ENCODE peak calls at places on chromosome 5, in six cellular contexts. A is sigmoid colon, S is GM12878, E is IMR-90, V is suprapubic skin, F is prostate gland. J is an unnamed sample. For H3K27me3, the result is how much of the 10 kb centered on the place peaks cover.

GRCh38 chr5:83711982-83712601 is 8.6 kb downstream of the HAPLN1 start:
- DNase-seq in E (peak), S (no peak), V (no peak), F (peak), A (no peak), J (no peak)

GRCh38 chr5:9192286-9192685 is 353.6 kb downstream of the SEMA5A start:
- DNase-seq in E (no peak), F (no peak), S (no peak), A (no peak), V (no peak), J (no peak)

GRCh38 chr5:61176631-61177030 is 14.4 kb upstream of the SMIM15 start:
- DNase-seq in V (no peak), E (no peak), S (no peak), A (no peak), F (no peak), J (no peak)

GRCh38 chr5:9451017-9451416 is 94.9 kb downstream of the SEMA5A start:
- DNase-seq in S (no peak), A (no peak), V (no peak), E (no peak), F (no peak), J (no peak)

GRCh38 chr5:59517926-59518585 is 375.5 kb downstream of the PDE4D start:
- DNase-seq in A (no peak), F (no peak), S (no peak), E (peak), V (no peak), J (peak)

GRCh38 chr5:110896901-110897300 is 158.1 kb downstream of the SLC25A46 start:
- DNase-seq in S (no peak), V (no peak), A (no peak), E (peak), F (no peak), J (no peak)

GRCh38 chr5:66958984-66959641 is 237.5 kb downstream of the CD180 start:
- DNase-seq in E (peak), S (no peak), F (no peak), V (peak), A (peak), J (peak)

GRCh38 chr5:135709998-135710670 is 124.3 kb upstream of the SLC25A48 start:
- DNase-seq in A (no peak), F (no peak), S (no peak), V (peak), E (no peak), J (no peak)

GRCh38 chr5:167723254-167723871 is 568.1 kb upstream of the WWC1 start:
- DNase-seq in E (peak), S (peak), V (peak), A (peak), F (peak), J (peak)

GRCh38 chr5:127833999-127834953 is 131.1 kb downstream of the CCDC192 start:
- DNase-seq in F (no peak), E (no peak), A (no peak), V (no peak), S (no peak), J (no peak)

GRCh38 chr5:115295775-115296129 is 702 bp downstream of the CCDC112 start:
- DNase-seq in S (no peak), F (no peak), V (no peak), A (no peak), E (no peak), J (no peak)

GRCh38 chr5:81519217-81519905 is 125.4 kb upstream of the ACOT12 start:
- DNase-seq in S (no peak), A (no peak), F (no peak), E (no peak), V (no peak), J (no peak)

GRCh38 chr5:111453747-111454146 is 58.6 kb downstream of the STARD4 start:
- DNase-seq in V (no peak), F (no peak), A (no peak), S (no peak), E (peak), J (no peak)

GRCh38 chr5:104189909-104190308 is 627.3 kb upstream of the NUDT12 start:
- DNase-seq in E (peak), F (no peak), S (no peak), V (no peak), A (no peak), J (no peak)

GRCh38 chr5:31598640-31599611 is 40.0 kb upstream of the PDZD2 start:
- DNase-seq in A (no peak), S (no peak), V (no peak), F (no peak), E (no peak), J (no peak)

GRCh38 chr5:128574041-128574440 is 36.0 kb upstream of the FBN2 start:
- DNase-seq in S (no peak), E (peak), F (no peak), A (no peak), V (no peak), J (peak)

GRCh38 chr5:167452186-167452585 is 839.3 kb upstream of the WWC1 start:
- DNase-seq in S (no peak), E (no peak), V (no peak), F (no peak), A (no peak), J (no peak)

GRCh38 chr5:157469687-157470086 is 9.7 kb downstream of the NIPAL4 start:
- DNase-seq in E (no peak), A (no peak), S (no peak), F (no peak), V (no peak), J (no peak)

DNA sequence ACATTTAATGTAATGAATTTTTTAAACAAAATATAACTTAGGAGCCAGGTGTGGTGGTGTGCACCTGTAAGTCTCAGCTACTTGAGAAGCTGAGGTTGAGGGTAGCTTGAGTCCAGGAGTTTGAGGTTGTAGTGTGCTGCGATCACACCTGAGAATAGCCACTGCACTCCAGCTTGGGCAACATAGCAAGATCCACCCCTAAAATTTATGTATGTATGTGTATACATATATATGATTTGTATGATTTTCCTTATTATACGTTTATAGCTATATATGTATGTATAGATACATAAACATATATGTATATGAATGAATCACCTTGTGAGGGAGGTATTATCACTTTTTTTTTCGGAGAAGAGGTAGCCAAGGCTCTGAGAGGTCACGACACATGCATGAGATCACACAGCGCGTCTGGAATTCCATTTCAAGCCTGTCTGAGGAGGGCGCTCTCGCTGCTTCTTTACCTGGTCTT is 598 bp upstream of the CCNI2 start:
- DNase-seq in A (no peak), E (no peak), F (peak), S (no peak), V (no peak), J (peak)
- TF ChIP-seq CTCF in A (no peak), E (peak), F (no peak), S (peak), V (no peak), J (peak)

DNA sequence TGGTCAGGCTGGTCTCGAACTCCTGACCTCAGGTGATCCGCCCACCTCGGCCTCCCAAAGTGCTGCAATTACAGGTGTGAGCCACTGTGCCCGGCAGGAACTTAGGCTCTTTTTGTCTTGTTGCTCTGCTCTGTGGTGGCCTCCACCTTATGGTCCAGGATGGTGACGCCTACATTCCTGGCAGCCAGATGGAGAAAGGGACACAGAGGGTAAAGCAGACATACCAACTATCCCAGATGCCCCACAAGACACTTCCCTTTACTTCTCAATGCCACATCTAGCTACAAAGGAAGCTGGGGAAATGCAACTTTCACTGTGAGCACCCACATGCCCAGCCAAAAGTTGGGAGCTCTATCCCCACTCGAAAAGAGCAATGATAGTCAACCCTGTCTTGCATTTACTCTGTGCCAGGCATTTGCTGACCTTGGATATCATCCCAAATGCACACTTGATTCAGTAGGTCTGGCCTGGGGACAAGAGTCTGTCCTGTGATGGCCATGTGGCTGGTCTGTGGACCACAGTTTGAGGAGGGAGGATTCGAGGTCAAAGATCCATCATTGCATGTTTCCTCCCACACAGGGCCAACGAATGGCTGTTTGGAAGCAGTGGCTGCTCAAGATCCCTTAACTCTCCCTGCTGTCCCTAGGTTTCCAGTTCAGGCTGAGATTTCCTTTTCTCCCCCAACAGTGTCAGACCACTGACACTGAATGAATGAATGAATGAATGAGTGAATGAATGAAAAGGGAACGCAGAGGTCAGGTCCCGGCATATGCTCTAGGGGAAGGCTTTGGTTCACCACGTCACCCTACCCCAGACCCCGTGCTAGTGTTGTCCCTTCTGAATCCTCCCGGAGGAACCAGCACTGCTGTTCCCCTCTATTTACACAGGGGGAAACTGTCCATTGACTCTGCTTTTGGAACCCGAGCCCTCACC is 1.4 kb upstream of the ERGIC1 start:
- DNase-seq in S (no peak), E (no peak), A (no peak), F (no peak), V (no peak), J (no peak)
- H3K4me3 ChIP-seq in S (no peak), E (no peak), A (no peak), F (no peak), V (no peak), J (no peak)

GRCh38 chr5:518721-519120 is 5.5 kb downstream of the SLC9A3 start:
- DNase-seq in E (no peak), F (no peak), V (no peak), S (no peak), A (no peak), J (no peak)
- H3K27me3 ChIP-seq in E (half or more), F (under half), V (half or more), S (under half), A (half or more), J (half or more)

DNA sequence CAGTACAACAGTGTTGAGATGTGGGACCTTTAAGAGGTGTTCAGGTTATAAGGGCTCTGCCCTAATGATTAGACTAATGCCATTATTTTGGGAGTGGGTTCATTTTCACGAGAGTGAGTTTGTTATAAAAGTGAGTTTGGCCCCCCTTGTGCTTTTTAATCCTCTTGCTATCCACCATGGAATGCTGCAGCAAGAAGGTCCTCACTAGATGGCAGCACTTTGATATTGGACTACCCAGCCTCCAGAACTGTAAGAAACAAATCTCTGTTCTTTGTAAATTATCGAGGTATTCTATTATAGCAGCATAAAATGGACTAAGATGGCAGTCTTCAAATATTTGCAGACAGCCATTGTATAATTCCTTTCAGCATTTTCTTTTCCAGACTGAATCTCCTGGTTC is 212.4 kb downstream of the LRRC70 start:
- DNase-seq in V (no peak), A (no peak), S (no peak), F (no peak), E (no peak), J (peak)
- TF ChIP-seq CTCF in V (no peak), A (no peak), S (peak), F (no peak), E (peak), J (peak)

DNA sequence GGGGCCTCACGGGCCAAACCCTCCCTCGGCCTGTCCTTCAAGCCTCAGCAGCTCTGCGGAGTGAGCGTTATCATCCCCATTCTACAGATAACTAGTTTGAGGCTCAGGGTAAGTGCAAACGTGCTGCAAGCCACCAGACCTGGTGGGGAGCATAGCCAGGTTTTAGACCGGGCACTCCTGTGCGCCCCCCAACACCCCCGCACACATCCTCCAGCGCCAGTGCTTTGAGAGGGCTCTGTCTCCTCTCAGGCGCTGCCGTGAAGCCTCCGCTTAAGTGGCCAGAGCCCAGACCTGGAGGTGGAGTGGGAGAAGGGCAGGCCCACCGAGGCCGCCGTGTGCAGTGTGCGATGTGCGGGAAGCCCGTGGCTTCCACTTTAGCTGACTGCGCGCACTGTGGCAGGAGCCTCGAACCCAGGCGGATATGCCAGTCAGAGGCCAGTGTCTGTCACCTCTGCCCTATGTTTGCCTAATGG is 1.6 kb upstream of the MGAT1 start:
- DNase-seq in S (no peak), V (no peak), A (peak), F (no peak), E (no peak), J (no peak)
- H3K4me3 ChIP-seq in S (peak), V (peak), A (no peak), F (peak), E (no peak), J (no peak)

GRCh38 chr5:893711-894110 is 1.0 kb downstream of the TRIP13 start:
- DNase-seq in V (peak), A (peak), S (no peak), E (no peak), F (no peak), J (no peak)
- H3K27me3 ChIP-seq in V (under half), A (under half), S (under half), E (under half), F (under half), J (under half)

GRCh38 chr5:35593338-35593737 is 24.3 kb upstream of the SPEF2 start:
- DNase-seq in V (no peak), F (no peak), A (no peak), E (no peak), S (no peak), J (no peak)

GRCh38 chr5:35600591-35600990 is 17.1 kb upstream of the SPEF2 start:
- DNase-seq in E (no peak), S (no peak), A (no peak), F (no peak), V (no peak), J (no peak)

DNA sequence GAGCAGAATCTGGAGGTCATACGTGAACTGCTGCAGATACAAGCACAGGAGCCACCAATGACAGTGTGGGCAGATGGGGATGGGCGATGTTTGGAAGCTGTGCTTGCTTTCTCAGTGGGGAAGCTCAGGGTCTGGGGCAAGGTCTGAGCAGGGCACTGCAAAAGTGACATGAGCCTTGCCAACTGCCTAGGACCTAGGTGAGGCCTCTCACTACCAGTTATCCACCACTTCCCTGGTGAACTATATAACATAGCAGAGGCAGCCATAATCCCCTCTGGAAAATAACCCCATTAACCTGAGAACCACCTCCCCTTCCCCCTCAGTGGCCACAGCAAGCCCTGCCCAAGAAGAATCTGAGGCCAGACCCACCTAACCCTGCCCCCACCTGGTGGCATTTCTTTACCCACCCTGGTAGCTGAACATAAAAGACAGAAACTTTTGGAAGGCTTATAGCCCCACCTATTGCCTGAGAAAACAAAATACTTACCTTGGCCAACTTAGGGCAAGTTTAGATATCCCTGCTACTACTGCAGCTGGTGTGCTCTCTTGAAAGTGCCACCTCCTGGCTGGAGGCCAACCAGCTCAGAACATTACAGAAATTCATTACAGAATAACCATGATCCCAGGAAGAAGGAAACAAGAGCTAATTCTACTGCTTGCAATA is 18.8 kb upstream of the SPEF2 start:
- DNase-seq in S (no peak), A (no peak), F (no peak), E (no peak), V (no peak), J (no peak)
- TF ChIP-seq CTCF in S (no peak), A (no peak), F (no peak), E (no peak), V (no peak), J (no peak)

DNA sequence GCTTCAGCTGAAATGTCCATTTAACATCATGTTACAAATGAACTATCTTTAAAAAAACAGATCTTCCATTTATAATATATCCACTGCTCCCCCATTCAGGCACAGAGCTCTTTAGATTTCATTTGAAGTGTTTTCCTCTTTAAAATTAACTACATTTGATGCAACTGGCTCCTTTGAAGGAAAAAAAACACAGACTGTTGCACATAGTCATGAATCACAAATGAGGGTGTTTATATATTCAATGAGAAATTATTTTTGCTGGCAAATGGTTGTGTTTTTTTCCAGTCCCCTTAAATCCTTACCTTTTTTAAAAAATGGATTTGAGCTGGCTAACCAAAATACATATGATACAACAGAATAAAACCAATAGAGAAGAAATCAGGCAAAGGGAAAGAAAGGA is 240.4 kb downstream of the FBXL7 start:
- DNase-seq in F (no peak), S (no peak), E (peak), A (no peak), V (no peak), J (no peak)
- H3K4me3 ChIP-seq in F (no peak), S (no peak), E (no peak), A (no peak), V (no peak), J (no peak)

DNA sequence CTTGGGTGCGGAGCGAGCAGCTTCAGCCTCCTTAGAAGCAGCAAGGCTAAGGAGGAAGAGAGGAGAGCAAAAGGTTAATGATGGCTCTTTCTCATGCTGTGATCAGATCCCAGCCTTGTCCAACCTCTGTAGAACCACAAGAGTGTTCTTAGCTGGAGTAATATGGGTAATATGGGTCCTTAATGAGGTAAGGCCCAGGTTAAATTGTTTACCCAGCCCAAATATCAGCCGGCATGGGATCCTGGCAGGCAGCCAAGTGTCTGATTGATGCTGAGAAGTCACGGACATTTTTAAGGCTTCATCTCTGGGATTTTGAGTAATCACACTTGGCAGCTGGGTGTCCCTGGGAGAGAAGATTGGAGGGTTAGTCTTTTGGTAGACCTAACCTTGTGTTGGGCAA is 32.3 kb downstream of the GLRA1 start:
- DNase-seq in A (no peak), E (no peak), F (no peak), V (no peak), S (no peak), J (no peak)
- H3K27me3 ChIP-seq in A (under half), E (under half), F (under half), V (under half), S (under half), J (under half)

GRCh38 chr5:38483788-38484398 is 72.6 kb downstream of the LIFR start:
- DNase-seq in E (no peak), S (no peak), F (no peak), V (no peak), A (no peak), J (no peak)
- TF ChIP-seq CTCF in E (no peak), S (no peak), F (no peak), V (no peak), A (no peak), J (peak)

J was measured in kidney epithelial cell.